ENCODE peak calls at places on chromosome 18, in five cellular contexts. One of them, this sample, is unnamed.
A peak's percentile ranks its signal among the peaks of the same experiment; 100 is the strongest.

GRCh38 chr18:33744032-33744697 is 166.1 kb downstream of the ASXL3 start:
- DNase-seq in cardiac muscle cell: no peak
- DNase-seq in psoas muscle: no peak
- DNase-seq in AG04450: no peak
- DNase-seq in kidney: no peak
- DNase-seq in this sample: peak; percentile 38

GRCh38 chr18:36419913-36420531 is 122.5 kb downstream of the FHOD3 start:
- DNase-seq in cardiac muscle cell: no peak
- DNase-seq in psoas muscle: no peak
- DNase-seq in AG04450: no peak
- DNase-seq in kidney: no peak
- DNase-seq in this sample: no peak

GRCh38 chr18:7608798-7609197 is 41.7 kb downstream of the PTPRM start:
- DNase-seq in kidney: no peak
- DNase-seq in AG04450: no peak
- DNase-seq in psoas muscle: no peak
- DNase-seq in cardiac muscle cell: no peak
- DNase-seq in this sample: no peak

GRCh38 chr18:69795785-69796184 is 151.9 kb downstream of the CD226 start:
- DNase-seq in kidney: no peak
- DNase-seq in AG04450: peak; percentile 7
- DNase-seq in psoas muscle: no peak
- DNase-seq in cardiac muscle cell: no peak
- DNase-seq in this sample: no peak

GRCh38 chr18:13222371-13223281 is 4.1 kb downstream of the LDLRAD4 start:
- DNase-seq in psoas muscle: peak; percentile 82
- DNase-seq in AG04450: peak; percentile 7
- DNase-seq in cardiac muscle cell: no peak
- DNase-seq in kidney: peak; percentile 95
- DNase-seq in this sample: peak; percentile 84

GRCh38 chr18:3245853-3246635 is 1.6 kb upstream of the MYL12A start:
- DNase-seq in cardiac muscle cell: peak; percentile 93
- DNase-seq in kidney: peak; percentile 96
- DNase-seq in psoas muscle: peak; percentile 95
- DNase-seq in AG04450: no peak
- DNase-seq in this sample: peak; percentile 97

GRCh38 chr18:61820842-61821241 is 72.0 kb downstream of the RNF152 start:
- DNase-seq in kidney: no peak
- DNase-seq in psoas muscle: no peak
- DNase-seq in AG04450: no peak
- DNase-seq in cardiac muscle cell: no peak
- DNase-seq in this sample: no peak

GRCh38 chr18:7066965-7067555 is 50.5 kb downstream of the LAMA1 start:
- DNase-seq in cardiac muscle cell: no peak
- DNase-seq in psoas muscle: no peak
- DNase-seq in AG04450: no peak
- DNase-seq in kidney: no peak
- DNase-seq in this sample: no peak

GRCh38 chr18:23226930-23227728 is 91.8 kb downstream of the CABLES1 start:
- DNase-seq in AG04450: peak; percentile 59
- DNase-seq in kidney: no peak
- DNase-seq in cardiac muscle cell: no peak
- DNase-seq in psoas muscle: peak; percentile 65
- DNase-seq in this sample: no peak

GRCh38 chr18:43578636-43579203 is 301.4 kb upstream of the SYT4 start:
- DNase-seq in kidney: no peak
- DNase-seq in AG04450: no peak
- DNase-seq in psoas muscle: no peak
- DNase-seq in cardiac muscle cell: no peak
- DNase-seq in this sample: no peak

GRCh38 chr18:79570266-79571201 is 109.1 kb upstream of the CTDP1 start:
- DNase-seq in psoas muscle: peak; percentile 42
- DNase-seq in kidney: peak; percentile 46
- DNase-seq in AG04450: peak; percentile 27
- DNase-seq in cardiac muscle cell: no peak
- DNase-seq in this sample: peak; percentile 55

GRCh38 chr18:3230401-3231334 is 10.9 kb upstream of the MYOM1 start:
- DNase-seq in psoas muscle: no peak
- DNase-seq in cardiac muscle cell: no peak
- DNase-seq in AG04450: no peak
- DNase-seq in kidney: no peak
- DNase-seq in this sample: no peak

GRCh38 chr18:11283531-11284071 is 134.2 kb upstream of the PIEZO2 start:
- DNase-seq in psoas muscle: no peak
- DNase-seq in kidney: no peak
- DNase-seq in AG04450: no peak
- DNase-seq in cardiac muscle cell: no peak
- DNase-seq in this sample: no peak

GRCh38 chr18:12470382-12471090 is 62.8 kb downstream of the PRELID3A start:
- DNase-seq in kidney: no peak
- DNase-seq in psoas muscle: no peak
- DNase-seq in cardiac muscle cell: peak; percentile 33
- DNase-seq in AG04450: no peak
- DNase-seq in this sample: no peak

GRCh38 chr18:4254840-4255239 is 200.3 kb downstream of the DLGAP1 start:
- DNase-seq in AG04450: no peak
- DNase-seq in psoas muscle: no peak
- DNase-seq in kidney: no peak
- DNase-seq in cardiac muscle cell: no peak
- DNase-seq in this sample: no peak

GRCh38 chr18:50879302-50880107 is 587 bp downstream of the ME2 start:
- DNase-seq in psoas muscle: no peak
- DNase-seq in kidney: no peak
- DNase-seq in cardiac muscle cell: peak; percentile 61
- DNase-seq in AG04450: no peak
- DNase-seq in this sample: no peak

GRCh38 chr18:67615876-67616275 is 99.4 kb upstream of the DSEL start:
- DNase-seq in psoas muscle: no peak
- DNase-seq in AG04450: no peak
- DNase-seq in cardiac muscle cell: no peak
- DNase-seq in kidney: no peak
- DNase-seq in this sample: no peak

GRCh38 chr18:27746241-27746640 is 430.7 kb downstream of the CDH2 start:
- DNase-seq in AG04450: no peak
- DNase-seq in cardiac muscle cell: no peak
- DNase-seq in psoas muscle: no peak
- DNase-seq in kidney: no peak
- DNase-seq in this sample: no peak

GRCh38 chr18:24126155-24126947 is 12.5 kb upstream of the CABYR start:
- DNase-seq in kidney: no peak
- DNase-seq in cardiac muscle cell: no peak
- DNase-seq in psoas muscle: no peak
- DNase-seq in AG04450: no peak
- DNase-seq in this sample: no peak

GRCh38 chr18:51049137-51049536 is 19.1 kb downstream of the SMAD4 start:
- DNase-seq in psoas muscle: no peak
- DNase-seq in cardiac muscle cell: no peak
- DNase-seq in kidney: no peak
- DNase-seq in AG04450: no peak
- DNase-seq in this sample: no peak

GRCh38 chr18:58859935-58860334 is 4.7 kb upstream of the ZNF532 start:
- DNase-seq in cardiac muscle cell: no peak
- DNase-seq in kidney: no peak
- DNase-seq in psoas muscle: no peak
- DNase-seq in AG04450: no peak
- DNase-seq in this sample: no peak

GRCh38 chr18:70998490-70998889 is 709.6 kb downstream of the SOCS6 start:
- DNase-seq in kidney: no peak
- DNase-seq in AG04450: no peak
- DNase-seq in psoas muscle: no peak
- DNase-seq in cardiac muscle cell: peak; percentile 40
- DNase-seq in this sample: no peak

GRCh38 chr18:39345321-39345720 is 1779.7 kb upstream of the CELF4 start:
- DNase-seq in kidney: no peak
- DNase-seq in psoas muscle: no peak
- DNase-seq in cardiac muscle cell: no peak
- DNase-seq in AG04450: no peak
- DNase-seq in this sample: no peak

GRCh38 chr18:26656944-26657536 is 108.7 kb upstream of the KCTD1 start:
- DNase-seq in kidney: peak; percentile 91
- DNase-seq in AG04450: peak; percentile 3
- DNase-seq in cardiac muscle cell: peak; percentile 81
- DNase-seq in psoas muscle: peak; percentile 82
- DNase-seq in this sample: peak; percentile 95

GRCh38 chr18:10134204-10134603 is 220.4 kb downstream of the VAPA start:
- DNase-seq in psoas muscle: no peak
- DNase-seq in AG04450: no peak
- DNase-seq in cardiac muscle cell: no peak
- DNase-seq in kidney: no peak
- DNase-seq in this sample: no peak

GRCh38 chr18:76405761-76406356 is 89.2 kb downstream of the ZNF516 start:
- DNase-seq in psoas muscle: peak; percentile 81
- DNase-seq in AG04450: no peak
- DNase-seq in kidney: no peak
- DNase-seq in cardiac muscle cell: no peak
- DNase-seq in this sample: no peak
- TF ChIP-seq CTCF in psoas muscle: peak; percentile 62
- TF ChIP-seq CTCF in AG04450: peak; percentile 53
- TF ChIP-seq CTCF in kidney: peak; percentile 38
- TF ChIP-seq CTCF in cardiac muscle cell: peak; percentile 50
- TF ChIP-seq CTCF in this sample: peak; percentile 64

DNA sequence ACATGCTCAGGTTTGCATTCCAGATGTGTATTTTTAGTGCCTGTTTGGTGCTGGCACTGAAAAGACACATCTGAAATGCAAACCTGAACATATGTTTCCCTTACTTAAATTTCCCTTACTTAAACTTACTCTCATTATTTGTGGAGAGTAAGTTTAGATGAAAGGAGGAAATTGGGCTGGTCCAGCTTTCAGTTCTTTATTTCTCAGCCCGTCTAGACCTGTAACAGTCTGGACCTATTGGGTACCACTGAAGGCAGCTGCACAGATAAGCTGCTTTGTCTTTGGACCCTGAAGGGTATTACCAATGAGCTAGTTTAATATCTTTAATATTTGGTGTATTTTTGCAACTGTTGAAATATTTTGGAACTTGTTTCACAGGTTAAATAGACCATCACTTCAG is 17.0 kb upstream of the DSG3 start:
- DNase-seq in psoas muscle: no peak
- DNase-seq in cardiac muscle cell: no peak
- DNase-seq in AG04450: no peak
- DNase-seq in kidney: no peak
- DNase-seq in this sample: no peak
- H3K27ac ChIP-seq in psoas muscle: no peak overlapping the region
- H3K27ac ChIP-seq in cardiac muscle cell: no peak overlapping the region
- H3K27ac ChIP-seq in AG04450: no peak overlapping the region
- H3K27ac ChIP-seq in kidney: no peak overlapping the region
- H3K27ac ChIP-seq in this sample: no peak overlapping the region

GRCh38 chr18:73164430-73164829 is 296.6 kb upstream of the NETO1 start:
- DNase-seq in psoas muscle: no peak
- DNase-seq in cardiac muscle cell: no peak
- DNase-seq in kidney: no peak
- DNase-seq in AG04450: no peak
- DNase-seq in this sample: no peak
- TF ChIP-seq CTCF in psoas muscle: no peak
- TF ChIP-seq CTCF in cardiac muscle cell: no peak
- TF ChIP-seq CTCF in kidney: no peak
- TF ChIP-seq CTCF in AG04450: no peak
- TF ChIP-seq CTCF in this sample: no peak

GRCh38 chr18:49226935-49227334 is 233.5 kb downstream of the DYM start:
- DNase-seq in AG04450: no peak
- DNase-seq in kidney: no peak
- DNase-seq in psoas muscle: no peak
- DNase-seq in cardiac muscle cell: no peak
- DNase-seq in this sample: no peak
- H3K27ac ChIP-seq in AG04450: no peak overlapping the region
- H3K27ac ChIP-seq in kidney: no peak overlapping the region
- H3K27ac ChIP-seq in psoas muscle: no peak overlapping the region
- H3K27ac ChIP-seq in cardiac muscle cell: no peak overlapping the region
- H3K27ac ChIP-seq in this sample: no peak overlapping the region

GRCh38 chr18:25614168-25614567 is 262.2 kb upstream of the ZNF521 start:
- DNase-seq in AG04450: no peak
- DNase-seq in kidney: no peak
- DNase-seq in psoas muscle: no peak
- DNase-seq in cardiac muscle cell: no peak
- DNase-seq in this sample: no peak
- TF ChIP-seq CTCF in AG04450: no peak
- TF ChIP-seq CTCF in kidney: no peak
- TF ChIP-seq CTCF in psoas muscle: no peak
- TF ChIP-seq CTCF in cardiac muscle cell: no peak
- TF ChIP-seq CTCF in this sample: no peak

GRCh38 chr18:60022671-60023276 is 123.0 kb downstream of the PMAIP1 start:
- DNase-seq in AG04450: no peak
- DNase-seq in psoas muscle: no peak
- DNase-seq in cardiac muscle cell: no peak
- DNase-seq in kidney: no peak
- DNase-seq in this sample: no peak
- H3K27ac ChIP-seq in AG04450: no peak overlapping the region
- H3K27ac ChIP-seq in psoas muscle: no peak overlapping the region
- H3K27ac ChIP-seq in cardiac muscle cell: no peak overlapping the region
- H3K27ac ChIP-seq in kidney: no peak overlapping the region
- H3K27ac ChIP-seq in this sample: no peak overlapping the region

This sample was measured in left lung.